ENCODE peak calls at places on chromosome 9, in six cellular contexts. One of them, this sample, is unnamed.

GRCh38 chr9:113695901-113696300 is 180.2 kb upstream of the ZNF618 start:
- DNase-seq in hepatic stellate cell: no peak
- DNase-seq in kidney tubule cell: peak
- DNase-seq in GM04503: no peak
- DNase-seq in stimulated activated CD8-positive, alpha-beta memory T cell treated with anti-CD3 and anti-CD28 coated beads, Interleukin-12 subunit alpha, Interleukin-12 subunit beta, amount 100 ng/mL, for 4 hours: no peak
- DNase-seq in stimulated activated CD4-positive, alpha-beta T cell treated with anti-CD3 and anti-CD28 coated beads, TNF-alpha, amount 100 ng/mL, for 24 hours: no peak
- DNase-seq in this sample: no peak

GRCh38 chr9:21804336-21804735 is 1.9 kb downstream of the MTAP start:
- DNase-seq in hepatic stellate cell: no peak
- DNase-seq in kidney tubule cell: no peak
- DNase-seq in GM04503: no peak
- DNase-seq in stimulated activated CD8-positive, alpha-beta memory T cell treated with anti-CD3 and anti-CD28 coated beads, Interleukin-12 subunit alpha, Interleukin-12 subunit beta, amount 100 ng/mL, for 4 hours: no peak
- DNase-seq in stimulated activated CD4-positive, alpha-beta T cell treated with anti-CD3 and anti-CD28 coated beads, TNF-alpha, amount 100 ng/mL, for 24 hours: no peak
- DNase-seq in this sample: no peak

GRCh38 chr9:108684288-108685025 is 171.3 kb downstream of the ACTL7B start:
- DNase-seq in hepatic stellate cell: no peak
- DNase-seq in kidney tubule cell: no peak
- DNase-seq in GM04503: no peak
- DNase-seq in stimulated activated CD8-positive, alpha-beta memory T cell treated with anti-CD3 and anti-CD28 coated beads, Interleukin-12 subunit alpha, Interleukin-12 subunit beta, amount 100 ng/mL, for 4 hours: no peak
- DNase-seq in stimulated activated CD4-positive, alpha-beta T cell treated with anti-CD3 and anti-CD28 coated beads, TNF-alpha, amount 100 ng/mL, for 24 hours: no peak
- DNase-seq in this sample: no peak

GRCh38 chr9:108149346-108149745 is 659.8 kb upstream of the KLF4 start:
- DNase-seq in hepatic stellate cell: no peak
- DNase-seq in kidney tubule cell: no peak
- DNase-seq in GM04503: no peak
- DNase-seq in stimulated activated CD8-positive, alpha-beta memory T cell treated with anti-CD3 and anti-CD28 coated beads, Interleukin-12 subunit alpha, Interleukin-12 subunit beta, amount 100 ng/mL, for 4 hours: no peak
- DNase-seq in stimulated activated CD4-positive, alpha-beta T cell treated with anti-CD3 and anti-CD28 coated beads, TNF-alpha, amount 100 ng/mL, for 24 hours: no peak
- DNase-seq in this sample: no peak

GRCh38 chr9:126861707-126862460 is 1.4 kb downstream of the ZBTB34 start:
- DNase-seq in hepatic stellate cell: no peak
- DNase-seq in kidney tubule cell: no peak
- DNase-seq in GM04503: no peak
- DNase-seq in stimulated activated CD8-positive, alpha-beta memory T cell treated with anti-CD3 and anti-CD28 coated beads, Interleukin-12 subunit alpha, Interleukin-12 subunit beta, amount 100 ng/mL, for 4 hours: no peak
- DNase-seq in stimulated activated CD4-positive, alpha-beta T cell treated with anti-CD3 and anti-CD28 coated beads, TNF-alpha, amount 100 ng/mL, for 24 hours: no peak
- DNase-seq in this sample: no peak

GRCh38 chr9:100472725-100473261 is at the start of gene TMEFF1:
- DNase-seq in hepatic stellate cell: peak
- DNase-seq in kidney tubule cell: peak
- DNase-seq in GM04503: no peak
- DNase-seq in stimulated activated CD8-positive, alpha-beta memory T cell treated with anti-CD3 and anti-CD28 coated beads, Interleukin-12 subunit alpha, Interleukin-12 subunit beta, amount 100 ng/mL, for 4 hours: peak
- DNase-seq in stimulated activated CD4-positive, alpha-beta T cell treated with anti-CD3 and anti-CD28 coated beads, TNF-alpha, amount 100 ng/mL, for 24 hours: peak
- DNase-seq in this sample: peak

GRCh38 chr9:95127249-95128176 is 190.0 kb downstream of the FANCC start:
- DNase-seq in hepatic stellate cell: peak
- DNase-seq in kidney tubule cell: peak
- DNase-seq in GM04503: no peak
- DNase-seq in stimulated activated CD8-positive, alpha-beta memory T cell treated with anti-CD3 and anti-CD28 coated beads, Interleukin-12 subunit alpha, Interleukin-12 subunit beta, amount 100 ng/mL, for 4 hours: peak
- DNase-seq in stimulated activated CD4-positive, alpha-beta T cell treated with anti-CD3 and anti-CD28 coated beads, TNF-alpha, amount 100 ng/mL, for 24 hours: peak
- DNase-seq in this sample: no peak

GRCh38 chr9:129584136-129584535 is 36.8 kb downstream of the C9orf50 start:
- DNase-seq in hepatic stellate cell: peak
- DNase-seq in kidney tubule cell: peak
- DNase-seq in GM04503: peak
- DNase-seq in stimulated activated CD8-positive, alpha-beta memory T cell treated with anti-CD3 and anti-CD28 coated beads, Interleukin-12 subunit alpha, Interleukin-12 subunit beta, amount 100 ng/mL, for 4 hours: no peak
- DNase-seq in stimulated activated CD4-positive, alpha-beta T cell treated with anti-CD3 and anti-CD28 coated beads, TNF-alpha, amount 100 ng/mL, for 24 hours: peak
- DNase-seq in this sample: no peak

GRCh38 chr9:13354733-13355132 is 75.2 kb upstream of the MPDZ start:
- DNase-seq in hepatic stellate cell: no peak
- DNase-seq in kidney tubule cell: no peak
- DNase-seq in GM04503: no peak
- DNase-seq in stimulated activated CD8-positive, alpha-beta memory T cell treated with anti-CD3 and anti-CD28 coated beads, Interleukin-12 subunit alpha, Interleukin-12 subunit beta, amount 100 ng/mL, for 4 hours: no peak
- DNase-seq in stimulated activated CD4-positive, alpha-beta T cell treated with anti-CD3 and anti-CD28 coated beads, TNF-alpha, amount 100 ng/mL, for 24 hours: no peak
- DNase-seq in this sample: no peak

GRCh38 chr9:71036501-71036900 is 84.9 kb downstream of the TRPM3 start:
- DNase-seq in hepatic stellate cell: no peak
- DNase-seq in kidney tubule cell: no peak
- DNase-seq in GM04503: no peak
- DNase-seq in stimulated activated CD8-positive, alpha-beta memory T cell treated with anti-CD3 and anti-CD28 coated beads, Interleukin-12 subunit alpha, Interleukin-12 subunit beta, amount 100 ng/mL, for 4 hours: no peak
- DNase-seq in stimulated activated CD4-positive, alpha-beta T cell treated with anti-CD3 and anti-CD28 coated beads, TNF-alpha, amount 100 ng/mL, for 24 hours: no peak
- DNase-seq in this sample: no peak

GRCh38 chr9:93100265-93100636 is 4.2 kb downstream of the CARD19 start:
- DNase-seq in hepatic stellate cell: no peak
- DNase-seq in kidney tubule cell: no peak
- DNase-seq in GM04503: no peak
- DNase-seq in stimulated activated CD8-positive, alpha-beta memory T cell treated with anti-CD3 and anti-CD28 coated beads, Interleukin-12 subunit alpha, Interleukin-12 subunit beta, amount 100 ng/mL, for 4 hours: no peak
- DNase-seq in stimulated activated CD4-positive, alpha-beta T cell treated with anti-CD3 and anti-CD28 coated beads, TNF-alpha, amount 100 ng/mL, for 24 hours: no peak
- DNase-seq in this sample: no peak

GRCh38 chr9:18678846-18679245 is 204.9 kb downstream of the ADAMTSL1 start:
- DNase-seq in hepatic stellate cell: no peak
- DNase-seq in kidney tubule cell: no peak
- DNase-seq in GM04503: no peak
- DNase-seq in stimulated activated CD8-positive, alpha-beta memory T cell treated with anti-CD3 and anti-CD28 coated beads, Interleukin-12 subunit alpha, Interleukin-12 subunit beta, amount 100 ng/mL, for 4 hours: no peak
- DNase-seq in stimulated activated CD4-positive, alpha-beta T cell treated with anti-CD3 and anti-CD28 coated beads, TNF-alpha, amount 100 ng/mL, for 24 hours: no peak
- DNase-seq in this sample: no peak

GRCh38 chr9:90999425-91000397 is 198.1 kb downstream of the SYK start:
- DNase-seq in hepatic stellate cell: no peak
- DNase-seq in kidney tubule cell: no peak
- DNase-seq in GM04503: no peak
- DNase-seq in stimulated activated CD8-positive, alpha-beta memory T cell treated with anti-CD3 and anti-CD28 coated beads, Interleukin-12 subunit alpha, Interleukin-12 subunit beta, amount 100 ng/mL, for 4 hours: no peak
- DNase-seq in stimulated activated CD4-positive, alpha-beta T cell treated with anti-CD3 and anti-CD28 coated beads, TNF-alpha, amount 100 ng/mL, for 24 hours: no peak
- DNase-seq in this sample: no peak

GRCh38 chr9:86350006-86350755 is 4.0 kb downstream of the TUT7 start:
- DNase-seq in hepatic stellate cell: no peak
- DNase-seq in kidney tubule cell: no peak
- DNase-seq in GM04503: no peak
- DNase-seq in stimulated activated CD8-positive, alpha-beta memory T cell treated with anti-CD3 and anti-CD28 coated beads, Interleukin-12 subunit alpha, Interleukin-12 subunit beta, amount 100 ng/mL, for 4 hours: no peak
- DNase-seq in stimulated activated CD4-positive, alpha-beta T cell treated with anti-CD3 and anti-CD28 coated beads, TNF-alpha, amount 100 ng/mL, for 24 hours: no peak
- DNase-seq in this sample: no peak

This sample was measured in activated gamma-delta T cell.